ENCODE peak calls at places on chromosomes 2 and 18, in ten cellular contexts. One of them, this sample, is unnamed.
A peak's percentile ranks its signal among the peaks of the same experiment; 100 is the strongest.

GRCh38 chr2:196242131-196242620 is 70.8 kb upstream of the STK17B start:
- DNase-seq in G401: no peak
- DNase-seq in stimulated activated CD4-positive, alpha-beta T cell treated with anti-CD3 and anti-CD28 coated beads, Interleukin-12 subunit alpha, Interleukin-12 subunit beta, amount 100 ng/mL, for 4 hours: no peak
- DNase-seq in psoas muscle: no peak
- DNase-seq in aorta: no peak
- DNase-seq in posterior vena cava: no peak
- DNase-seq in fibroblast of lung: peak; percentile 28
- DNase-seq in hypothalamus: no peak
- DNase-seq in type B pancreatic cell: no peak
- DNase-seq in T-helper 1 cell: no peak
- DNase-seq in this sample: no peak

GRCh38 chr18:62372156-62372555 is 47.0 kb downstream of the TNFRSF11A start:
- DNase-seq in psoas muscle: no peak
- DNase-seq in T-helper 1 cell: no peak
- DNase-seq in type B pancreatic cell: no peak
- DNase-seq in hypothalamus: no peak
- DNase-seq in aorta: no peak
- DNase-seq in G401: no peak
- DNase-seq in fibroblast of lung: no peak
- DNase-seq in posterior vena cava: no peak
- DNase-seq in stimulated activated CD4-positive, alpha-beta T cell treated with anti-CD3 and anti-CD28 coated beads, Interleukin-12 subunit alpha, Interleukin-12 subunit beta, amount 100 ng/mL, for 4 hours: no peak
- DNase-seq in this sample: no peak

GRCh38 chr2:44598731-44599529 is 237.2 kb downstream of the CAMKMT start:
- DNase-seq in stimulated activated CD4-positive, alpha-beta T cell treated with anti-CD3 and anti-CD28 coated beads, Interleukin-12 subunit alpha, Interleukin-12 subunit beta, amount 100 ng/mL, for 4 hours: no peak
- DNase-seq in fibroblast of lung: no peak
- DNase-seq in posterior vena cava: no peak
- DNase-seq in G401: peak; percentile 21
- DNase-seq in hypothalamus: no peak
- DNase-seq in aorta: no peak
- DNase-seq in psoas muscle: no peak
- DNase-seq in type B pancreatic cell: no peak
- DNase-seq in T-helper 1 cell: no peak
- DNase-seq in this sample: no peak

GRCh38 chr18:950882-951539 is 46.3 kb downstream of the ADCYAP1 start:
- DNase-seq in posterior vena cava: no peak
- DNase-seq in type B pancreatic cell: no peak
- DNase-seq in psoas muscle: no peak
- DNase-seq in fibroblast of lung: no peak
- DNase-seq in stimulated activated CD4-positive, alpha-beta T cell treated with anti-CD3 and anti-CD28 coated beads, Interleukin-12 subunit alpha, Interleukin-12 subunit beta, amount 100 ng/mL, for 4 hours: no peak
- DNase-seq in T-helper 1 cell: no peak
- DNase-seq in G401: no peak
- DNase-seq in aorta: no peak
- DNase-seq in hypothalamus: no peak
- DNase-seq in this sample: no peak

GRCh38 chr2:150591901-150592300 is 104.4 kb upstream of the RND3 start:
- DNase-seq in posterior vena cava: no peak
- DNase-seq in psoas muscle: no peak
- DNase-seq in T-helper 1 cell: no peak
- DNase-seq in type B pancreatic cell: no peak
- DNase-seq in fibroblast of lung: peak; percentile 65
- DNase-seq in aorta: no peak
- DNase-seq in hypothalamus: no peak
- DNase-seq in G401: no peak
- DNase-seq in stimulated activated CD4-positive, alpha-beta T cell treated with anti-CD3 and anti-CD28 coated beads, Interleukin-12 subunit alpha, Interleukin-12 subunit beta, amount 100 ng/mL, for 4 hours: no peak
- DNase-seq in this sample: no peak

GRCh38 chr2:187943772-187944369 is 347.8 kb upstream of the GULP1 start:
- DNase-seq in posterior vena cava: no peak
- DNase-seq in G401: no peak
- DNase-seq in psoas muscle: no peak
- DNase-seq in hypothalamus: no peak
- DNase-seq in T-helper 1 cell: no peak
- DNase-seq in aorta: no peak
- DNase-seq in fibroblast of lung: no peak
- DNase-seq in stimulated activated CD4-positive, alpha-beta T cell treated with anti-CD3 and anti-CD28 coated beads, Interleukin-12 subunit alpha, Interleukin-12 subunit beta, amount 100 ng/mL, for 4 hours: no peak
- DNase-seq in type B pancreatic cell: no peak
- DNase-seq in this sample: no peak

GRCh38 chr2:224937887-224938286 is 104.4 kb downstream of the DOCK10 start:
- DNase-seq in type B pancreatic cell: no peak
- DNase-seq in G401: no peak
- DNase-seq in posterior vena cava: no peak
- DNase-seq in psoas muscle: no peak
- DNase-seq in fibroblast of lung: no peak
- DNase-seq in hypothalamus: no peak
- DNase-seq in stimulated activated CD4-positive, alpha-beta T cell treated with anti-CD3 and anti-CD28 coated beads, Interleukin-12 subunit alpha, Interleukin-12 subunit beta, amount 100 ng/mL, for 4 hours: no peak
- DNase-seq in T-helper 1 cell: no peak
- DNase-seq in aorta: no peak
- DNase-seq in this sample: no peak

GRCh38 chr2:27663160-27663462 is 303 bp downstream of the SUPT7L start:
- DNase-seq in fibroblast of lung: no peak
- DNase-seq in type B pancreatic cell: no peak
- DNase-seq in psoas muscle: no peak
- DNase-seq in stimulated activated CD4-positive, alpha-beta T cell treated with anti-CD3 and anti-CD28 coated beads, Interleukin-12 subunit alpha, Interleukin-12 subunit beta, amount 100 ng/mL, for 4 hours: no peak
- DNase-seq in posterior vena cava: peak; percentile 93
- DNase-seq in hypothalamus: no peak
- DNase-seq in T-helper 1 cell: no peak
- DNase-seq in aorta: peak; percentile 85
- DNase-seq in G401: no peak
- DNase-seq in this sample: no peak

GRCh38 chr18:48879008-48879431 is 71.7 kb downstream of the SMAD7 start:
- DNase-seq in type B pancreatic cell: no peak
- DNase-seq in aorta: no peak
- DNase-seq in psoas muscle: no peak
- DNase-seq in G401: no peak
- DNase-seq in posterior vena cava: peak; percentile 55
- DNase-seq in stimulated activated CD4-positive, alpha-beta T cell treated with anti-CD3 and anti-CD28 coated beads, Interleukin-12 subunit alpha, Interleukin-12 subunit beta, amount 100 ng/mL, for 4 hours: no peak
- DNase-seq in hypothalamus: no peak
- DNase-seq in fibroblast of lung: no peak
- DNase-seq in T-helper 1 cell: no peak
- DNase-seq in this sample: no peak

This sample was measured in NCI-H1048.